ENCODE peak calls at places on chromosome 7, in nine cellular contexts. K is stomach, I is tibial artery, D is astrocyte, S is kidney, X is fibroblast of lung, H is RWPE1, T is PC-3, V is HepG2. Z is an unnamed sample.

GRCh38 chr7:40303996-40304395 is 169.2 kb downstream of the SUGCT start:
- DNase-seq in S (no peak), V (no peak), I (no peak), T (no peak), K (no peak), X (peak), H (no peak), D (peak), Z (no peak)

GRCh38 chr7:104552102-104552501 is 223.7 kb downstream of the LHFPL3 start:
- DNase-seq in V (peak), T (peak), K (peak), X (peak), H (peak), S (no peak), I (no peak), D (peak), Z (peak)

GRCh38 chr7:79308176-79308575 is 145.3 kb downstream of the MAGI2 start:
- DNase-seq in X (no peak), K (no peak), D (no peak), V (peak), I (no peak), T (peak), S (no peak), H (no peak), Z (no peak)

GRCh38 chr7:1537631-1538412 is 7.3 kb downstream of the MAFK start:
- DNase-seq in V (no peak), H (peak), K (peak), D (peak), T (peak), X (peak), I (peak), S (peak), Z (peak)

GRCh38 chr7:82818091-82818620 is 344.5 kb downstream of the PCLO start:
- DNase-seq in S (no peak), V (no peak), I (no peak), X (no peak), K (no peak), D (no peak), T (no peak), H (no peak), Z (no peak)

GRCh38 chr7:91565499-91566331 is 301.5 kb downstream of the FZD1 start:
- DNase-seq in I (no peak), D (peak), S (no peak), T (no peak), K (peak), H (no peak), X (peak), V (peak), Z (no peak)

GRCh38 chr7:45182856-45183710 is 25.5 kb downstream of the RAMP3 start:
- DNase-seq in H (no peak), T (no peak), X (no peak), S (peak), V (no peak), K (no peak), D (no peak), I (peak), Z (no peak)

GRCh38 chr7:19984231-19984632 is 210.8 kb upstream of the TMEM196 start:
- DNase-seq in H (no peak), V (no peak), I (no peak), D (no peak), X (no peak), K (no peak), S (peak), T (peak), Z (no peak)

GRCh38 chr7:98038731-98039130 is 48.7 kb upstream of the OCM2 start:
- DNase-seq in H (no peak), I (no peak), S (no peak), X (no peak), D (no peak), K (no peak), V (no peak), T (no peak), Z (no peak)

GRCh38 chr7:98956937-98957336 is 78.6 kb downstream of the TRRAP start:
- DNase-seq in V (no peak), I (no peak), S (no peak), T (no peak), D (no peak), H (no peak), X (no peak), K (no peak), Z (no peak)

GRCh38 chr7:150876817-150877526 is 24.7 kb downstream of the AOC1 start:
- DNase-seq in S (peak), X (peak), T (peak), I (no peak), H (peak), K (peak), V (peak), D (peak), Z (peak)

GRCh38 chr7:115135769-115136410 is 214.0 kb downstream of the MDFIC start:
- DNase-seq in D (peak), S (no peak), H (no peak), K (no peak), I (no peak), T (peak), V (peak), X (peak), Z (no peak)

GRCh38 chr7:139776486-139777303 is 1.1 kb downstream of the HIPK2 start:
- DNase-seq in I (no peak), V (peak), D (peak), S (no peak), X (peak), K (no peak), H (peak), T (peak), Z (peak)

GRCh38 chr7:129351320-129351719 is 82.9 kb upstream of the STRIP2 start:
- DNase-seq in K (no peak), S (no peak), D (peak), T (no peak), X (peak), V (no peak), I (no peak), H (no peak), Z (peak)

GRCh38 chr7:16271990-16272665 is 149.2 kb downstream of the CRPPA start:
- DNase-seq in I (no peak), D (peak), T (peak), X (peak), K (no peak), S (no peak), V (no peak), H (no peak), Z (peak)

GRCh38 chr7:106542550-106543220 is 118.3 kb downstream of the CCDC71L start:
- DNase-seq in H (peak), I (peak), T (peak), D (peak), V (peak), S (no peak), K (peak), X (peak), Z (peak)

GRCh38 chr7:98354511-98355249 is 46.2 kb downstream of the BAIAP2L1 start:
- DNase-seq in V (peak), S (peak), D (peak), T (peak), K (peak), H (peak), X (peak), I (no peak), Z (peak)

GRCh38 chr7:102115931-102116330 is 170.7 kb upstream of the SH2B2 start:
- DNase-seq in X (no peak), T (no peak), H (no peak), S (no peak), K (no peak), I (no peak), D (no peak), V (no peak), Z (no peak)

GRCh38 chr7:2399848-2400587 is 3.4 kb upstream of the CHST12 start:
- DNase-seq in I (peak), V (peak), X (peak), H (peak), S (peak), T (peak), D (peak), K (peak), Z (peak)

GRCh38 chr7:93359520-93360198 is 127.5 kb downstream of the VPS50 start:
- DNase-seq in S (no peak), H (no peak), T (no peak), D (no peak), X (no peak), I (no peak), V (no peak), K (no peak), Z (no peak)

GRCh38 chr7:47067215-47067614 is 514.7 kb downstream of the TNS3 start:
- DNase-seq in K (no peak), I (no peak), T (no peak), S (no peak), D (no peak), V (no peak), H (no peak), X (no peak), Z (no peak)

GRCh38 chr7:29763266-29763665 is 43.0 kb upstream of the WIPF3 start:
- DNase-seq in S (no peak), H (no peak), D (no peak), T (no peak), I (no peak), X (no peak), V (no peak), K (no peak), Z (no peak)

GRCh38 chr7:132778761-132779160 is 202.5 kb upstream of the PLXNA4 start:
- DNase-seq in D (no peak), V (no peak), K (no peak), S (no peak), T (no peak), X (no peak), I (no peak), H (no peak), Z (no peak)

GRCh38 chr7:114062810-114063209 is 144.0 kb upstream of the PPP1R3A start:
- DNase-seq in H (peak), T (no peak), D (no peak), K (no peak), I (no peak), S (no peak), V (no peak), X (no peak), Z (no peak)

GRCh38 chr7:1557771-1558170 is 1.8 kb upstream of the TMEM184A start:
- DNase-seq in K (no peak), I (no peak), X (no peak), V (no peak), D (no peak), H (no peak), T (no peak), S (peak), Z (no peak)

GRCh38 chr7:81366546-81366945 is 403.3 kb downstream of the HGF start:
- DNase-seq in X (peak), T (no peak), D (peak), H (no peak), I (no peak), K (no peak), S (no peak), V (no peak), Z (no peak)

GRCh38 chr7:47968852-47969774 is 10.3 kb downstream of the HUS1 start:
- DNase-seq in H (peak), T (peak), S (no peak), V (peak), I (no peak), D (peak), K (peak), X (peak), Z (peak)

GRCh38 chr7:64559206-64559605 is 3.7 kb downstream of the ZNF680 start:
- DNase-seq in H (no peak), S (no peak), K (no peak), D (peak), V (no peak), I (no peak), T (peak), X (peak), Z (peak)

GRCh38 chr7:77348371-77348813 is 67.8 kb downstream of the GSAP start:
- DNase-seq in K (peak), S (no peak), X (peak), T (peak), V (no peak), D (peak), I (no peak), H (no peak), Z (peak)

GRCh38 chr7:121960678-121961461 is 87.9 kb downstream of the PTPRZ1 start:
- DNase-seq in K (no peak), S (no peak), V (no peak), H (peak), I (no peak), T (peak), X (peak), D (peak), Z (peak)

GRCh38 chr7:146948708-146949107 is 832.1 kb downstream of the CNTNAP2 start:
- DNase-seq in D (no peak), V (no peak), I (no peak), T (no peak), S (no peak), K (no peak), H (no peak), X (no peak), Z (no peak)

GRCh38 chr7:133053321-133053891 is 28.5 kb downstream of the CHCHD3 start:
- DNase-seq in I (peak), H (peak), T (peak), D (peak), V (no peak), K (no peak), S (no peak), X (peak), Z (peak)

DNA sequence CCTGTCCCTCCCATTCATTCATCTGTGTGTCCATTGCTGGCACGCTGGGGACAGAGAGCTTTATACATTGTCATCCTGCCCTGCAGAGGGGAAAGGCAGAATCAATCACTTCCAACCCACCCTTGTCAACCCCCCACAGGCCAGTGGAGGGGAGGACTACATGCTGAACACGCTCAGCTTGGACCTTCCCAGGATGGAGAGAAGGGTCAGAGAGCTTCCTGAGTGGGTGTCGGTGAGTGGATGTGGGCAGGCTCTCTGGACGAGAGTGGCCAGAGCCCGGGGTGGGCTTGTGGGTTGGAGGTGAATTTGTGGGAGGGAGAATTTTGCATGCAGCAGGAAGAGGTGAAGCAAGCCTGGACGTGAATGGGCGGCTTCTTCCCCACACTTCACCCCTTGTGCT is 93.9 kb downstream of the DNAJB6 start:
- DNase-seq in K (no peak), D (no peak), V (no peak), I (peak), S (no peak), H (no peak), X (no peak), T (no peak), Z (no peak)
- H3K27ac ChIP-seq in K (no peak), D (no peak), V (no peak), I (no peak), S (no peak), H (no peak), X (no peak), T (no peak), Z (no peak)

GRCh38 chr7:90298145-90299038 is 22.7 kb downstream of the FAM237B start:
- DNase-seq in S (no peak), D (peak), T (peak), H (peak), X (peak), K (no peak), V (peak), I (no peak), Z (peak)
- TF ChIP-seq CTCF in S (peak), D (no peak), T (peak), H (peak), X (peak), K (no peak), V (peak), I (peak), Z (peak)

DNA sequence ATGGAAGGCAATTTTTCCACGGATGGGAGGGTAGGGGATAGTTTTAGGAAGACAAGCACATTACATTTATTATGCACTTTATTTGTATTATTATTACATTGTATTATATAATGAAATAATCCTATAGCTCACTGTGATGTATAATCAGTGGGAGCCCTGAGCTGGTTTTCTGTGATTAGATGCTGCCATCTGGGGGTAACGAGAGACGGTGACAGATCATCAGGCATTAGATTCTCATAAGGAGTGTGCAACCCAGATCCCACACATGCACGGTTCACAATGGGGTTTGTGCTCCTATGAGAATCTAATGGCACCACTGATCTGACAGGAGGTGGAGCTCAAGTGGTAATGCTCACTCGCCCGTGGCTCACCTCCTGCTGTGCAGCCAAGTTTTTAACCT is 103.9 kb upstream of the STK17A start:
- DNase-seq in X (no peak), V (peak), T (peak), S (no peak), K (no peak), I (no peak), H (no peak), D (no peak), Z (no peak)
- H3K27ac ChIP-seq in X (no peak), V (no peak), T (no peak), S (no peak), K (no peak), I (no peak), H (no peak), D (no peak), Z (no peak)

GRCh38 chr7:100464210-100464660 is at the start of gene SPACDR:
- DNase-seq in S (no peak), T (no peak), I (no peak), D (peak), X (peak), V (no peak), H (no peak), K (no peak), Z (peak)

GRCh38 chr7:100464791-100465190 is 731 bp upstream of the SPACDR start:
- DNase-seq in D (no peak), X (no peak), V (no peak), I (no peak), S (no peak), H (no peak), K (no peak), T (no peak), Z (no peak)

GRCh38 chr7:100465299-100465698 is 1.2 kb upstream of the SPACDR start:
- DNase-seq in K (no peak), X (peak), S (no peak), T (peak), H (no peak), I (no peak), V (no peak), D (peak), Z (no peak)

GRCh38 chr7:100466830-100467605 is 3.0 kb upstream of the SPACDR start:
- DNase-seq in H (no peak), X (no peak), V (no peak), D (no peak), K (no peak), T (no peak), I (no peak), S (no peak), Z (no peak)

DNA sequence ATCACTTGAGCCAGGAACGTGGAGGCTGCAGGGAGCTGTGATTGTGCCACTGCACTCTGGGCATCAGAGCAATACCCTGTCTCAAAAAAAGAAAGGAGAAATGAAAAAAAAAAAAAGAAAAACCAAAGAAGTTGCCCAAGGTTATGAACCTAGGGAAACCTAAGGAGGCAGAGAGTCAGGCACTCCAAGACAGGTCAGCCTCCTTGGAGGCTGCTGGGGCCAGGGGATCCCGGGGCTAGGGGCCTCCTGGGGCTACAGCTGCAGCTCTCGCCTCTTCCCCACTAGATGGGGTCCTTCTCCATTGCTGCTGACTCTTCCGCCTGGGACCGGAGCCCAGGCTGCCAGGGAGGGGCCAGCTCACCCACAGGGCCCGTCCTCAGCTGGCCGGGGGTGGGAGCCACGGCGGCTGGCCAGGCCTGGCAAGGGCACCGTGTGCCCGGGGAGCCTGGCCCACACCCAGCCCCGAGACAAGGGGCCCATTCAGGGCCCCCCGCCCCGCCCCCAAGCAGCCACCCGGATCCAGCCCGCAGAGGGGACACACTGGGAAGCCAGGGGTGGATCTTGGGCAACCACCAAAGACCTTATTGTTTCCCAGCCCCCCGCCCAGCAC is 1.7 kb upstream of the SPACDR start:
- DNase-seq in H (peak), I (peak), S (peak), T (peak), D (peak), V (peak), X (peak), K (peak), Z (peak)
- TF ChIP-seq CTCF in H (peak), I (peak), S (peak), T (peak), D (peak), V (peak), X (peak), K (peak), Z (peak)

GRCh38 chr7:12178317-12178716 is 32.8 kb upstream of the TMEM106B start:
- DNase-seq in T (no peak), D (no peak), S (no peak), V (no peak), X (no peak), I (no peak), H (no peak), K (no peak), Z (no peak)
- H3K27ac ChIP-seq in T (no peak), D (no peak), S (no peak), V (no peak), X (no peak), I (no peak), H (no peak), K (no peak), Z (no peak)

DNA sequence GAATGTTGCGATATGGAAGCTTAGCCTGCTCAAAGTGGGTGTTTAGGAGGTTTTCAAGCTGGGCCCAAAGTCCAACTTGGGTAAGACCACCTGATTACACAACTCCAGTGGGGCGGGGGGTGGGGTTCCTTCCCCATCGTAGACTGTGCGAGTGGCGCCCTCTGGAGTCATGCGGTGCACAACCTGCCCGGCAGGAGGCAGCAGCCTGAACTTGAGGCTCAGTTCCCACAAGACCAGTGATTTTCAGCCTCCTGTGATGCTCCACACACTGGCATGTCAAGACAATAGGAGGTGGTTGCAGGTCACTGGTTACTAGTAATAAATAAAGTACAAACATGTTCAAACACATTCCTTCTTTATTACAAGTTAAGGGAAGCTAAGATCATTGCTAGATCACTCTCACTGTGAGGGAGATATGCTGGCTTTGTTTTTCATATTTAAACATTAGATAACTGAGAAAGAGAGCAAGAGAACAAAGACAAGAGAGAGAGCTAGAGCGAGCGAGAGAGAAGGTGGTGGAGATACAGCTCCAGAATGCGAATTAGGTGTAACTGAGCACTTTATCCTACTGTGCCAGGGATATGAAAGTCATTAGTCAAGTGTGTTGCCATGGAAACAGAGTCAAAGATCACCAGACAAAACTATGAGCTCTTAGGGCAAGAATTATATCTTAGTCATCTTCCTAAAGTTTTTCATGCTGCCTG is 97.4 kb upstream of the BMPER start:
- DNase-seq in I (no peak), K (no peak), X (peak), T (peak), D (peak), H (peak), S (no peak), V (peak), Z (peak)
- TF ChIP-seq CTCF in I (no peak), K (no peak), X (peak), T (peak), D (peak), H (peak), S (no peak), V (peak), Z (peak)

GRCh38 chr7:21450876-21451275 is 23.0 kb downstream of the SP4 start:
- DNase-seq in H (no peak), D (no peak), I (no peak), K (no peak), X (no peak), V (no peak), T (no peak), S (no peak), Z (no peak)
- H3K27ac ChIP-seq in H (no peak), D (no peak), I (no peak), K (no peak), X (no peak), V (no peak), T (no peak), S (no peak), Z (no peak)

Z was measured in brain microvascular endothelial cell.